ENCODE peak calls at places on chromosomes 12 and 14, in four cellular contexts. One of them, this sample, is unnamed.
A peak's percentile ranks its signal among the peaks of the same experiment; 100 is the strongest.

GRCh38 chr14:96077983-96078686 is 39.0 kb downstream of the C14orf132 start:
- DNase-seq in HepG2: no peak
- DNase-seq in GM12878: peak; percentile 31
- DNase-seq in WTC11: no peak
- DNase-seq in this sample: no peak

GRCh38 chr12:19034937-19035336 is 94.6 kb upstream of the PLEKHA5 start:
- DNase-seq in WTC11: no peak
- DNase-seq in GM12878: no peak
- DNase-seq in HepG2: no peak
- DNase-seq in this sample: no peak

GRCh38 chr14:95460647-95461478 is 55.6 kb downstream of the SYNE3 start:
- DNase-seq in HepG2: no peak
- DNase-seq in WTC11: peak; percentile 22
- DNase-seq in GM12878: no peak
- DNase-seq in this sample: no peak

GRCh38 chr14:70162353-70162752 is 26.4 kb downstream of the SLC8A3 start:
- DNase-seq in HepG2: no peak
- DNase-seq in GM12878: no peak
- DNase-seq in WTC11: no peak
- DNase-seq in this sample: no peak

GRCh38 chr12:13024151-13024946 is 19.8 kb upstream of the FAM234B start:
- DNase-seq in HepG2: peak; percentile 11
- DNase-seq in GM12878: no peak
- DNase-seq in WTC11: no peak
- DNase-seq in this sample: peak; percentile 35

GRCh38 chr12:26044007-26044394 is 80.8 kb downstream of the BHLHE41 start:
- DNase-seq in GM12878: no peak
- DNase-seq in HepG2: no peak
- DNase-seq in WTC11: no peak
- DNase-seq in this sample: no peak

GRCh38 chr12:45553204-45553603 is 176.3 kb upstream of the ARID2 start:
- DNase-seq in HepG2: no peak
- DNase-seq in WTC11: no peak
- DNase-seq in GM12878: no peak
- DNase-seq in this sample: no peak

GRCh38 chr12:125028106-125028505 is 34.7 kb downstream of the BRI3BP start:
- DNase-seq in HepG2: no peak
- DNase-seq in WTC11: no peak
- DNase-seq in GM12878: no peak
- DNase-seq in this sample: no peak

GRCh38 chr12:117836999-117837736 is 131.6 kb downstream of the KSR2 start:
- DNase-seq in HepG2: peak; percentile 35
- DNase-seq in GM12878: peak; percentile 20
- DNase-seq in WTC11: peak; percentile 92
- DNase-seq in this sample: peak; percentile 78

GRCh38 chr12:4024701-4025419 is 151.7 kb upstream of the PARP11 start:
- DNase-seq in WTC11: peak; percentile 64
- DNase-seq in HepG2: no peak
- DNase-seq in GM12878: no peak
- DNase-seq in this sample: no peak

GRCh38 chr12:7361271-7361670 is 57.4 kb downstream of the ACSM4 start:
- DNase-seq in WTC11: no peak
- DNase-seq in HepG2: no peak
- DNase-seq in GM12878: no peak
- DNase-seq in this sample: no peak

GRCh38 chr12:18439541-18439940 is 178.2 kb downstream of the PIK3C2G start:
- DNase-seq in GM12878: no peak
- DNase-seq in WTC11: no peak
- DNase-seq in HepG2: no peak
- DNase-seq in this sample: no peak

GRCh38 chr12:120006248-120006975 is 17.4 kb downstream of the BICDL1 start:
- DNase-seq in GM12878: no peak
- DNase-seq in WTC11: no peak
- DNase-seq in HepG2: no peak
- DNase-seq in this sample: no peak

GRCh38 chr14:90511795-90512331 is 115.0 kb downstream of the CALM1 start:
- DNase-seq in WTC11: no peak
- DNase-seq in GM12878: no peak
- DNase-seq in HepG2: no peak
- DNase-seq in this sample: no peak
- TF ChIP-seq NR2C2 in WTC11: no peak
- TF ChIP-seq NR2C2 in GM12878: no peak
- TF ChIP-seq NR2C2 in HepG2: no peak
- TF ChIP-seq NR2C2 in this sample: no peak

DNA sequence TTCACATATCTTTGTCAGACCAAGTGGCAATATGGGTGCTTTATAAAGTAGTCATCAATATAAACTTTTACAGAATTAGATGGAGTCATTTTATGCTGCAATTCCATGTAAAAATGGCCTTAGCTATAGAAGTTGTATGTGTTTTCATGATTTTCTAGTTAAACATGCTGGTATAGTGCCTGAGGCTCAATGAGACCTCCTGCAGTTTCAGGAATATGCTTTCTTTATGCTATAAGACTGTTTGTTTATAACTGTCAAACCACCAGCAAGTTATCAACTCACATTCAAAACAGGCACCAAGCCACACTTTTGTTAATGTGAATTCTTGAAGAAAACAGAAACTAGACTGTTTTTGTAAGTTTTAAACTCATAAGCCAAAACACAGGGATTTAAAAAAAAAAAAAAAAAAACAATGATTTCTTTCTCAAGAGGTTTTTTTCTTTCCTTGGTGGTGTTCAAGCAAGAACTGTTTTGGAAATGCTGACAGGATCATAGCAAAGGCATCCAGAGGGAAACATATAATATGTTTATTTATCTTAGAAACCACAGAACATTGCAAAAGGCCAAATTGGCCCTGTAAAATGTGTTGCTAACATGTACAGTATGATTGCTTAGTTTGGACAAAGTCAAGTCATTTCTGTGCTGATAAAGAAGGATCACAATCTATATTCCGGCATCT is 28.8 kb upstream of the LUM start:
- DNase-seq in HepG2: no peak
- DNase-seq in WTC11: no peak
- DNase-seq in GM12878: no peak
- DNase-seq in this sample: no peak
- TF ChIP-seq NR2C2 in HepG2: no peak
- TF ChIP-seq NR2C2 in WTC11: no peak
- TF ChIP-seq NR2C2 in GM12878: no peak
- TF ChIP-seq NR2C2 in this sample: no peak

DNA sequence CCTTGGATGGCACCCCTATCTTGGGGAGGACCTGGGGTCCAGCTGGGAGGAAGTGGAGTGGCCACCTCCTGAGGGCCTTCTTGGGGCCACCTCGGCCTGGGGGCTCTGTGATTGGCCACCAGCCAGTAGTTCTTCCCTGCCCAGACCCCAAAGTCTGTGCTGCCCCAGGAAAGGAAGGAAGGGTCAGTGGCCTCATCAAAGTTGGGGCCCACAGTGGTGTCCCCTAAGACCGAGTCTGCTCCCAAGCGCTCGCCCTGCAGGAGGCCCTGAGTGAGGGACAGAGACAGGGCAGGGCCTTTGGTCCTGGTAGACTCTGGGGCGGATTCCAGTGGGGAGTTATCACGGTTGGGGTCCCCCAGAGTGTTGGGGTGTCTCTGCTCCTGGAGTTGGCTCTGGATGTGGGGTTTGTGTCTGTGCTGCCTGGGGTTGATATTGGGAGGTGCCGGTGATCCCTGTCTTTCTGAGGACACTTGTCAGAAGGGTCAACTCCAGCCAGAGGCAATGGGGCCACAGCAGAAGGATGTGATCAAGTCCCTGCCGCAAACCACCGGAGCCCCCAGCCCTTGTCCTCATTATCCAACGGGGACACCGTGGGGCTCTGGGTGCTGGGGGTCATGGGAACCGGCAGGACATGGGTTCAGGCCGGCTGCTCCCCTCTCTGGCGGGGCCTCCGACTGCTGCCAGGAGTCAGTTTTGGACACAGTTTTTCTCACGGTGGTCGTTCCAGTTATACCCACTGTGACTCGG is 364.3 kb downstream of the TMEM121 start:
- DNase-seq in WTC11: peak; percentile 3
- DNase-seq in HepG2: no peak
- DNase-seq in GM12878: no peak
- DNase-seq in this sample: no peak
- TF ChIP-seq NR2C2 in WTC11: no peak
- TF ChIP-seq NR2C2 in HepG2: no peak
- TF ChIP-seq NR2C2 in GM12878: no peak
- TF ChIP-seq NR2C2 in this sample: no peak

DNA sequence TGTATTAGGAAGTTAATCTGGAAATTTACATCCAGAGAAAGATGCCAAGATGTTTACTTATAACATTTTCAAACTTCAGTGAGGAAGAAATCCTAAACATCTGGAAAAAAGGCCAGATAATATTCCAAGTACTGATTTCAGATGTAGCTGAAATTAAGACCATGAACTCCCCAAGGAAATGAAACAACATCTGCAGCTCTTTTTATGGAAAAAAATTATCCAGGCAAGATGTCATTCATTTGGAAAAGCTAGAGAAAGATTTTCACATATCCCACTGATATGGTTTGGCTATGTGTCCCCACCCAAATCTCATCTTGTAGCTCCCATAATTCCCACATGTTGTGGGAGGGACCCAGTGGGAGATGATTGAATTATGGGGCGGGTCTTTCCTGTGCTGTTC is 35.0 kb downstream of the GNG2 start:
- DNase-seq in GM12878: no peak
- DNase-seq in WTC11: no peak
- DNase-seq in HepG2: no peak
- DNase-seq in this sample: no peak
- TF ChIP-seq NR2C2 in GM12878: no peak
- TF ChIP-seq NR2C2 in WTC11: no peak
- TF ChIP-seq NR2C2 in HepG2: no peak
- TF ChIP-seq NR2C2 in this sample: no peak

DNA sequence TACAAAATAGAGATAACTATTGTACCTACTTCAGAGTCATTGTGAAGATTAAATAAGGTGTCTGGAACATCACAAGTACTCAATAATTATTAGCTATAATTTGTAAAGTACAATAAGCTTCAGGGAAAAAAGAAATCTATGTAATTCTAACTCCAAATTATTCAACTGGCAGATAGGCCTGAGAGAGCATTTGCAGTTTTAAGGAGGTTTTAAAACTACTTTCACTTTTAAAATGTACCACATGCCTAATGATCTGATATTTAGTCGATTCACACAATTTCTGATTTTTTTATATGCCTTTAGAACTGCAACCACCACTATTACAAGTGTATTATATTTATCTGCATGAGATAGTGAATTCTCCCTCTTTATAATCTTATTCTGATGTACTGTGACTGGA is 24.9 kb upstream of the FRMD6 start:
- DNase-seq in HepG2: no peak
- DNase-seq in GM12878: no peak
- DNase-seq in WTC11: no peak
- DNase-seq in this sample: no peak
- TF ChIP-seq NR2C2 in HepG2: no peak
- TF ChIP-seq NR2C2 in GM12878: no peak
- TF ChIP-seq NR2C2 in WTC11: no peak
- TF ChIP-seq NR2C2 in this sample: no peak

GRCh38 chr12:34393821-34394150 is 371.5 kb downstream of the ALG10 start:
- DNase-seq in HepG2: no peak
- DNase-seq in GM12878: no peak
- DNase-seq in WTC11: no peak
- DNase-seq in this sample: peak; percentile 1

GRCh38 chr12:34392741-34393085 is 370.4 kb downstream of the ALG10 start:
- DNase-seq in GM12878: no peak
- DNase-seq in HepG2: no peak
- DNase-seq in WTC11: no peak
- DNase-seq in this sample: no peak

GRCh38 chr12:34394211-34395055 is 372.1 kb downstream of the ALG10 start:
- DNase-seq in GM12878: no peak
- DNase-seq in HepG2: no peak
- DNase-seq in WTC11: no peak
- DNase-seq in this sample: no peak

GRCh38 chr12:34391771-34392581 is 369.7 kb downstream of the ALG10 start:
- DNase-seq in WTC11: no peak
- DNase-seq in GM12878: no peak
- DNase-seq in HepG2: no peak
- DNase-seq in this sample: no peak

GRCh38 chr12:34393086-34393820 is 371.0 kb downstream of the ALG10 start:
- DNase-seq in HepG2: no peak
- DNase-seq in WTC11: no peak
- DNase-seq in GM12878: no peak
- DNase-seq in this sample: no peak
- TF ChIP-seq NR2C2 in HepG2: no peak
- TF ChIP-seq NR2C2 in WTC11: no peak
- TF ChIP-seq NR2C2 in GM12878: no peak
- TF ChIP-seq NR2C2 in this sample: no peak

GRCh38 chr14:100825691-100826331 is at the start of gene MEG3:
- DNase-seq in WTC11: no peak
- DNase-seq in HepG2: no peak
- DNase-seq in GM12878: no peak
- DNase-seq in this sample: no peak
- TF ChIP-seq NR2C2 in WTC11: no peak
- TF ChIP-seq NR2C2 in HepG2: no peak
- TF ChIP-seq NR2C2 in GM12878: no peak
- TF ChIP-seq NR2C2 in this sample: no peak

GRCh38 chr14:24037658-24038037 is 14.2 kb upstream of the CARMIL3 start:
- DNase-seq in HepG2: no peak
- DNase-seq in GM12878: no peak
- DNase-seq in WTC11: no peak
- DNase-seq in this sample: no peak

DNA sequence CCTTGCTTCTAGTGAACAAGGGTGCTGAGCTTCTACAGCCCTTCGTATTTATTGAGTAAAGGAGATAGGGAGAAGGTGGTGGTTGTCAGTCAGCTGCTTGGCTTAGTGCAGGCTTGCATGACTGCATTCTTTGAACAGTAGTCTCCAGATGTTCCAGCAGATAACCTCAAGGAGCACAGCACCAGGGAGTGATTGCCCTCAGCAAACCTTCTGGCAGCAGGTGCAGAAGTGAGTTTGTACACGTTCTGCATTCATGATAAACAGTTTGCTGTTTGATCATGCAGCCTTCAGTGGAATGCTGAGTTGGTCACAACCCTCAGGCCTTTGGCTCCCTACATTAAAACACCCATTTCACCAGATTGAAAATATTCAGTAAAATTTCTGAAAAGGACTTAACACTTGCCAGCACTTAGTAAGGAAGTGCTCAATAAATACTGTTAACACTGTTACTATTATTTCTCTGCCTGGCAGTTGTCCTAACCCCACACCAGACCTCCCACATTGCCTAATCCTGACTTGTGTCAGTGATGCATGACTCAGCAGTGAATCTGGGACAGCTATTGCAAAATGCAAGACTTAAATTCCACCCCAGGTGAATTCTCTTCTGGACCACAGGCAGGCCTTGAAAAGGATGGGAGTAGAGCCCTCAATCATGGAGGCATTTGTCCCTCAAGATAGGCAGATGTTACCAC is 18.9 kb upstream of the CARMIL3 start:
- DNase-seq in HepG2: peak; percentile 89
- DNase-seq in GM12878: no peak
- DNase-seq in WTC11: no peak
- DNase-seq in this sample: no peak
- TF ChIP-seq NR2C2 in HepG2: no peak
- TF ChIP-seq NR2C2 in GM12878: no peak
- TF ChIP-seq NR2C2 in WTC11: no peak
- TF ChIP-seq NR2C2 in this sample: no peak